ENCODE peak calls at places on chromosomes 3 and 15, in four cellular contexts. E is CD4-positive, alpha-beta memory T cell; M is GM23338; G is tibial artery. Q is an unnamed sample.

GRCh38 chr3:46734773-46735172 is 17.1 kb upstream of the PRSS50 start:
- DNase-seq in E (no peak), M (no peak), G (no peak), Q (no peak)

GRCh38 chr15:53539878-53540277 is 219.6 kb downstream of the WDR72 start:
- DNase-seq in E (no peak), M (no peak), G (no peak), Q (no peak)

GRCh38 chr15:54159044-54159443 is 180.8 kb downstream of the UNC13C start:
- DNase-seq in E (no peak), M (no peak), G (no peak), Q (no peak)

GRCh38 chr15:29141908-29142747 is 127.5 kb downstream of the NSMCE3 start:
- DNase-seq in E (no peak), M (no peak), G (peak; percentile 33), Q (no peak)

GRCh38 chr3:12916159-12916558 is 74.8 kb upstream of the RPL32 start:
- DNase-seq in E (no peak), M (no peak), G (no peak), Q (no peak)

GRCh38 chr3:21920431-21920830 is 169.4 kb upstream of the ZNF385D start:
- DNase-seq in E (no peak), M (no peak), G (no peak), Q (no peak)

GRCh38 chr15:80437492-80437891 is 33.3 kb downstream of the ARNT2 start:
- DNase-seq in E (no peak), M (no peak), G (no peak), Q (no peak)

GRCh38 chr15:94186770-94187331 is 44.5 kb upstream of the MCTP2 start:
- DNase-seq in E (no peak), M (no peak), G (no peak), Q (no peak)

GRCh38 chr3:5767304-5767703 is 579.8 kb downstream of the EDEM1 start:
- DNase-seq in E (no peak), M (no peak), G (no peak), Q (no peak)

GRCh38 chr3:113234688-113235260 is 23.4 kb downstream of the BOC start:
- DNase-seq in E (no peak), M (no peak), G (no peak), Q (no peak)

GRCh38 chr15:23686466-23687142 is 501 bp downstream of the NDN start:
- DNase-seq in E (no peak), M (peak; percentile 34), G (no peak), Q (no peak)

GRCh38 chr3:186367631-186368030 is 5.6 kb upstream of the DGKG start:
- DNase-seq in E (no peak), M (no peak), G (no peak), Q (no peak)

GRCh38 chr15:67927501-67928156 is 87.8 kb upstream of the RNU6-1 start:
- DNase-seq in E (no peak), M (no peak), G (peak; percentile 91), Q (no peak)

GRCh38 chr15:62337934-62338333 is 172.8 kb upstream of the C2CD4B start:
- DNase-seq in E (no peak), M (no peak), G (no peak), Q (no peak)

GRCh38 chr3:138862924-138863775 is 28.4 kb upstream of the PIK3CB start:
- DNase-seq in E (no peak), M (peak; percentile 62), G (no peak), Q (no peak)

GRCh38 chr3:161070252-161070930 is 34.8 kb downstream of the B3GALNT1 start:
- DNase-seq in E (no peak), M (no peak), G (no peak), Q (no peak)

GRCh38 chr15:98896002-98896721 is 111.4 kb downstream of the PGPEP1L start:
- DNase-seq in E (no peak), M (no peak), G (no peak), Q (no peak)

GRCh38 chr15:42102646-42103235 is 8.4 kb upstream of the PLA2G4D start:
- DNase-seq in E (no peak), M (no peak), G (no peak), Q (no peak)

GRCh38 chr3:105984837-105985236 is 116.0 kb upstream of the CBLB start:
- DNase-seq in E (no peak), M (no peak), G (no peak), Q (no peak)

GRCh38 chr3:13229291-13229949 is 156.2 kb upstream of the IQSEC1 start:
- DNase-seq in E (no peak), M (peak; percentile 87), G (no peak), Q (peak; percentile 72)

GRCh38 chr3:23264413-23264812 is 61.3 kb downstream of the UBE2E2 start:
- DNase-seq in E (no peak), M (no peak), G (no peak), Q (no peak)

GRCh38 chr3:183460059-183461052 is 31.9 kb upstream of the MCF2L2 start:
- DNase-seq in E (no peak), M (no peak), G (no peak), Q (peak; percentile 49)

GRCh38 chr3:183159319-183159718 is 3.2 kb downstream of the LAMP3 start:
- DNase-seq in E (no peak), M (peak; percentile 35), G (no peak), Q (no peak)

GRCh38 chr3:98039322-98040024 is 4.4 kb upstream of the GABRR3 start:
- DNase-seq in E (peak; percentile 84), M (peak; percentile 84), G (no peak), Q (peak; percentile 81)

GRCh38 chr3:52366527-52366926 is 50.4 kb downstream of the DNAH1 start:
- DNase-seq in E (no peak), M (no peak), G (no peak), Q (no peak)

GRCh38 chr15:80484312-80484981 is 80.3 kb downstream of the ARNT2 start:
- DNase-seq in E (no peak), M (no peak), G (no peak), Q (no peak)

GRCh38 chr3:53495091-53495517 is 693 bp downstream of the CACNA1D start:
- DNase-seq in E (no peak), M (peak; percentile 42), G (no peak), Q (no peak)
- H3K4me3 ChIP-seq in E (no peak overlapping the region), M (peak overlapping the region; percentile 73), G (peak overlapping the region; percentile 31), Q (no peak overlapping the region)

DNA sequence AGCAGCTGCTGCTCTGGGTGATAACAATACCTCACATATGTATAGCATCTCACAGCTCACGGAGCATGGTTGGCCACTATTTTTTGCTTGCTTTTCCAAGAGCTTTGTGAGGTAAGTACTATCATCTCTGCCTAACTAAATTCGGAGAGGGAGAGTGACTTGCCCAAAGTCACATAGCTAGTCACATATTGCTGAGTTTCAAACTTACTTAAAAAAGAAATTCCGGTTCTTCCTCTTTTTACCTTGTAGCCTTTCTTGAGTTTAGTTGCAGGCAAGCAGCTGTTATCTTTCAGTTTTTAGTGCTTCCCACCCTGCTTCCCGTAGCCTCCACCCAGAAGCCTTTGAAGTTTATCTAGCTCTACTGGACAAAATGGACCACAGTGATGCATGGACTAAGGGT is 309.2 kb downstream of the PDCD6IP start:
- DNase-seq in E (no peak), M (no peak), G (no peak), Q (peak; percentile 46)
- H3K4me3 ChIP-seq in E (no peak overlapping the region), M (no peak overlapping the region), G (no peak overlapping the region), Q (peak overlapping the region; percentile 6)

GRCh38 chr15:101198820-101199219 is 53.0 kb downstream of the CHSY1 start:
- DNase-seq in E (no peak), M (peak; percentile 24), G (no peak), Q (no peak)

GRCh38 chr15:101201411-101202174 is 50.3 kb downstream of the CHSY1 start:
- DNase-seq in E (no peak), M (peak; percentile 93), G (peak; percentile 99), Q (no peak)

GRCh38 chr15:101198031-101198430 is 53.8 kb downstream of the CHSY1 start:
- DNase-seq in E (no peak), M (no peak), G (no peak), Q (no peak)

GRCh38 chr15:101203029-101203428 is 48.8 kb downstream of the CHSY1 start:
- DNase-seq in E (no peak), M (no peak), G (no peak), Q (no peak)

DNA sequence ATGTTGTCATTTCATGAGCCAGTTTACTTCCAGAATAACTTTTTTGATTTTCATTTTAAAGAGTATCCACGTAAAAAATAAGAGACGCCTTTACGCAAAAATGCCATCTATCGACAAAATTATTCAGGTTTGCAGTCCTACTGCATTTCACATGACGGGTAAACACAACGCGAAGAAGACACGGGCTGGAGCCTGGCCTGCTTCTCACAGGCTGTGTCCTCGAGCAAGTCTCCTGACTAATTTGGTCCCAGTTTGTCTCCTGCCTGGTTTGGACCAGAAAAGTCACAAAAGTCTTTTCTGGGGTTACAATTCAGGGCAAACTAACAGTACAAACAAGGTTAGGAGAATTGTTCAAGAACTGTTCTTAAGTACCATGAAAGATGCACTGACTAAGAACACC is 51.7 kb downstream of the CHSY1 start:
- DNase-seq in E (no peak), M (no peak), G (no peak), Q (no peak)
- H3K4me3 ChIP-seq in E (no peak overlapping the region), M (no peak overlapping the region), G (no peak overlapping the region), Q (peak overlapping the region; percentile 8)

DNA sequence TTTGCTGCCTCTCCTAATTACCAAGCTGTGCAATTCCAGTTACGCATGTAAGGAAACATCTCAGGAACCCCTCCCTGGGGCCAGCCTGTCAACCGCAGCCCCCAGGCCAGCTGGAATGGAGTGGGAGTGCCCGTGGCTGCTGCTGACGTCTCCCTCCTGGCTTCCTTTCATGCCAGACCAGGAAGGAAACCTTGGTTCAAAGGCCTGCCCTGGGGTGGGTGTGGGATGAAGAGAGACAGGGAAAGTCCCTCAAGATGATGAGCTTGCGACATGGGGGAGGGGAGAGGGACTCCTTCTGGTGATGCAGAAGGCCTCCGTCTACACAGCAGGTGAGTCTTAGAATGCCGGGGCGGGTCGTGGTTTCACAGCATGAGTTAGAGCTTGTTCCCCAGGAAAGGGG is 11.4 kb upstream of the CYP11A1 start:
- DNase-seq in E (peak; percentile 70), M (no peak), G (no peak), Q (no peak)
- H3K4me3 ChIP-seq in E (no peak overlapping the region), M (no peak overlapping the region), G (no peak overlapping the region), Q (no peak overlapping the region)

GRCh38 chr3:10505050-10505790 is at the start of gene ATP2B2:
- DNase-seq in E (no peak), M (peak; percentile 77), G (no peak), Q (peak; percentile 13)
- H3K4me3 ChIP-seq in E (no peak within 1 kb of the TSS), M (peak within 1 kb of the TSS; percentile 59), G (peak within 1 kb of the TSS; percentile 20), Q (no peak within 1 kb of the TSS)

DNA sequence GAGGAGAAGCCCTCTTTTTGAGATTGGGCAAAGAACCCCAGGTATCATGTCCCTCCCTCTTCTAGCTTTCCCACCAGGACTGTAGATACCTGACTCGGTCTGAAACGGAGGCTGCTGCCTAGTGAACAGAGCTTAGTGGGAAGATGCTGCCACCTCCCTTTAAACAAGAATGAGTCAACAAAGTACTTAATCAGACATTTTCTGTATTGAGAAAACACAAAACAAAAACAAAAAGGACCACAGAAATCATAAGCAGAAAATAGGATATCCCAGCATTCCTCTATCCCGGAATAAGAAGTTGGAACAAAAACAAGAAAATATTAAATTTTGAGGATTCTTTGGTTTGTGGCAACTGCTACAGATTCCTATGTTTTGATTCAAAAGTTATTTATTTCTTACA is 51.7 kb upstream of the COL8A1 start:
- DNase-seq in E (no peak), M (no peak), G (no peak), Q (no peak)
- H3K4me3 ChIP-seq in E (no peak overlapping the region), M (no peak overlapping the region), G (no peak overlapping the region), Q (no peak overlapping the region)

GRCh38 chr15:60844431-60845174 is 365.7 kb upstream of the ICE2 start:
- DNase-seq in E (peak; percentile 89), M (no peak), G (no peak), Q (no peak)

GRCh38 chr15:60842694-60843093 is 363.8 kb upstream of the ICE2 start:
- DNase-seq in E (no peak), M (no peak), G (no peak), Q (no peak)

GRCh38 chr15:60844010-60844409 is 365.1 kb upstream of the ICE2 start:
- DNase-seq in E (no peak), M (no peak), G (no peak), Q (no peak)

GRCh38 chr15:60840703-60841411 is 361.9 kb upstream of the ICE2 start:
- DNase-seq in E (peak; percentile 82), M (no peak), G (no peak), Q (no peak)

GRCh38 chr15:60843482-60843881 is 364.5 kb upstream of the ICE2 start:
- DNase-seq in E (no peak), M (no peak), G (no peak), Q (no peak)
- H3K4me3 ChIP-seq in E (no peak overlapping the region), M (no peak overlapping the region), G (no peak overlapping the region), Q (no peak overlapping the region)